ENCODE peak calls at places on chromosome 7, in ten cellular contexts. One of them, this sample, is unnamed.

GRCh38 chr7:2632717-2633537 is 1.1 kb downstream of the TTYH3 start:
- DNase-seq in dorsolateral prefrontal cortex: no peak
- DNase-seq in stomach: peak; percentile 52
- DNase-seq in sigmoid colon: peak; percentile 85
- DNase-seq in thyroid gland: peak; percentile 92
- DNase-seq in aorta: peak; percentile 87
- DNase-seq in hepatocyte: peak; percentile 86
- DNase-seq in testis: peak; percentile 56
- DNase-seq in Panc1: no peak
- DNase-seq in heart left ventricle: peak; percentile 70
- DNase-seq in this sample: peak; percentile 87

GRCh38 chr7:74009719-74010118 is 18.3 kb upstream of the ELN start:
- DNase-seq in dorsolateral prefrontal cortex: no peak
- DNase-seq in Panc1: no peak
- DNase-seq in testis: no peak
- DNase-seq in stomach: no peak
- DNase-seq in sigmoid colon: no peak
- DNase-seq in aorta: no peak
- DNase-seq in thyroid gland: no peak
- DNase-seq in hepatocyte: no peak
- DNase-seq in heart left ventricle: no peak
- DNase-seq in this sample: peak; percentile 40

GRCh38 chr7:87354749-87355148 is 9.3 kb downstream of the CROT start:
- DNase-seq in sigmoid colon: no peak
- DNase-seq in dorsolateral prefrontal cortex: no peak
- DNase-seq in Panc1: no peak
- DNase-seq in stomach: no peak
- DNase-seq in thyroid gland: no peak
- DNase-seq in aorta: no peak
- DNase-seq in heart left ventricle: no peak
- DNase-seq in hepatocyte: no peak
- DNase-seq in testis: no peak
- DNase-seq in this sample: no peak

GRCh38 chr7:111750168-111750715 is 187.9 kb upstream of the IMMP2L start:
- DNase-seq in testis: no peak
- DNase-seq in hepatocyte: peak; percentile 15
- DNase-seq in thyroid gland: no peak
- DNase-seq in Panc1: no peak
- DNase-seq in stomach: no peak
- DNase-seq in dorsolateral prefrontal cortex: no peak
- DNase-seq in sigmoid colon: no peak
- DNase-seq in heart left ventricle: no peak
- DNase-seq in aorta: no peak
- DNase-seq in this sample: no peak

GRCh38 chr7:141587304-141587703 is 36.1 kb downstream of the AGK start:
- DNase-seq in stomach: no peak
- DNase-seq in hepatocyte: no peak
- DNase-seq in thyroid gland: no peak
- DNase-seq in heart left ventricle: no peak
- DNase-seq in Panc1: no peak
- DNase-seq in sigmoid colon: no peak
- DNase-seq in aorta: no peak
- DNase-seq in dorsolateral prefrontal cortex: no peak
- DNase-seq in testis: no peak
- DNase-seq in this sample: no peak

GRCh38 chr7:105306160-105306784 is 82.4 kb downstream of the SRPK2 start:
- DNase-seq in sigmoid colon: no peak
- DNase-seq in heart left ventricle: no peak
- DNase-seq in thyroid gland: no peak
- DNase-seq in testis: no peak
- DNase-seq in aorta: no peak
- DNase-seq in stomach: no peak
- DNase-seq in dorsolateral prefrontal cortex: no peak
- DNase-seq in hepatocyte: no peak
- DNase-seq in Panc1: no peak
- DNase-seq in this sample: no peak

GRCh38 chr7:87877641-87878040 is 1.3 kb downstream of the DBF4 start:
- DNase-seq in testis: no peak
- DNase-seq in stomach: no peak
- DNase-seq in sigmoid colon: no peak
- DNase-seq in dorsolateral prefrontal cortex: no peak
- DNase-seq in heart left ventricle: no peak
- DNase-seq in Panc1: no peak
- DNase-seq in aorta: no peak
- DNase-seq in thyroid gland: no peak
- DNase-seq in hepatocyte: no peak
- DNase-seq in this sample: no peak

GRCh38 chr7:47285860-47286491 is 295.9 kb downstream of the TNS3 start:
- DNase-seq in Panc1: no peak
- DNase-seq in sigmoid colon: peak; percentile 53
- DNase-seq in thyroid gland: no peak
- DNase-seq in stomach: no peak
- DNase-seq in hepatocyte: no peak
- DNase-seq in heart left ventricle: no peak
- DNase-seq in dorsolateral prefrontal cortex: no peak
- DNase-seq in testis: no peak
- DNase-seq in aorta: no peak
- DNase-seq in this sample: no peak

DNA sequence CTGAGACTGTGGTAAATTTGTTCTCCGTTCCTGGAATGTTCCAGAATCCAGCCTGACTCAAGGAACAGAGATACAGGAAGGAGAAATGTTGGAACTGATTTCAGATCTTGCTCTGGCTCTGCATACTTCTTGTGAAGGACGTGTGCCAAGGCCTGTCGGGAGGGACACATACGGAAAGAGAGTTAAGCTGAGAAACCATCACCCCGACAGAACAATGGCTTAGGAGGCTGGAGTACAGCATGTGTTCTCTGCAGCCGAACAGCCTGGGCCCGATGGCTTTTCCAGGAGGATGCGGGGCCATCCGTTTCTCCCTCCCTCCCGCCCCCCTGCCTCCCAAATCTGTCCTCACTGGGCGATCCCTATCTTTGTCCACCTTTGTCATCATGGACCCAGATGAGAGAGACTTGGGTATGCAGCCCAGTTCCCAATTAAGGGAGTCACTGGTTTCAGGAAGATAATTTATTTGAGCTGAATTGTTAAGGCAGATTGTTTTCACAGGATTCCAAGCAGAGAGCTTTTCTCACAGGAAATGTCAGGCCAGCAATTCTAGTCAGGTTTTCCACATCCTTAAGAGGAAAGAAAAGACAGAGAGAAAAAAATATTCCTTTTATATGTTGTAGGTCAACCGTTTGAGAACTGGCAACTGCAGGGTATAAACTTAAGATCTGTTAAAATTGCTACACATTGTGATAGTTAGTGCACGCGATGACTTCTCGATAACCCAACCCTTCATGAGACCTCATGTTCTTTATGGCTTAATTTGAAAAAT is 45.3 kb downstream of the MINDY4 start:
- DNase-seq in Panc1: no peak
- DNase-seq in dorsolateral prefrontal cortex: no peak
- DNase-seq in testis: peak; percentile 55
- DNase-seq in hepatocyte: no peak
- DNase-seq in sigmoid colon: no peak
- DNase-seq in heart left ventricle: peak; percentile 68
- DNase-seq in stomach: no peak
- DNase-seq in aorta: no peak
- DNase-seq in thyroid gland: no peak
- DNase-seq in this sample: peak; percentile 86
- H3K27ac ChIP-seq in Panc1: no peak overlapping the region
- H3K27ac ChIP-seq in dorsolateral prefrontal cortex: peak overlapping the region; percentile 60
- H3K27ac ChIP-seq in testis: peak overlapping the region; percentile 47
- H3K27ac ChIP-seq in hepatocyte: no peak overlapping the region
- H3K27ac ChIP-seq in sigmoid colon: peak overlapping the region; percentile 73
- H3K27ac ChIP-seq in heart left ventricle: peak overlapping the region; percentile 76
- H3K27ac ChIP-seq in stomach: peak overlapping the region; percentile 67
- H3K27ac ChIP-seq in aorta: peak overlapping the region; percentile 93
- H3K27ac ChIP-seq in thyroid gland: peak overlapping the region; percentile 52
- H3K27ac ChIP-seq in this sample: peak overlapping the region; percentile 82

GRCh38 chr7:45258533-45259226 is 101.1 kb downstream of the RAMP3 start:
- DNase-seq in testis: no peak
- DNase-seq in heart left ventricle: no peak
- DNase-seq in aorta: no peak
- DNase-seq in stomach: no peak
- DNase-seq in Panc1: no peak
- DNase-seq in hepatocyte: no peak
- DNase-seq in thyroid gland: no peak
- DNase-seq in sigmoid colon: no peak
- DNase-seq in dorsolateral prefrontal cortex: no peak
- DNase-seq in this sample: no peak

GRCh38 chr7:45257284-45257683 is 99.7 kb downstream of the RAMP3 start:
- DNase-seq in dorsolateral prefrontal cortex: no peak
- DNase-seq in testis: no peak
- DNase-seq in stomach: no peak
- DNase-seq in sigmoid colon: no peak
- DNase-seq in Panc1: no peak
- DNase-seq in heart left ventricle: no peak
- DNase-seq in hepatocyte: no peak
- DNase-seq in aorta: no peak
- DNase-seq in thyroid gland: no peak
- DNase-seq in this sample: no peak

GRCh38 chr7:45256775-45257174 is 99.2 kb downstream of the RAMP3 start:
- DNase-seq in hepatocyte: no peak
- DNase-seq in heart left ventricle: no peak
- DNase-seq in stomach: no peak
- DNase-seq in sigmoid colon: no peak
- DNase-seq in aorta: no peak
- DNase-seq in dorsolateral prefrontal cortex: no peak
- DNase-seq in Panc1: no peak
- DNase-seq in testis: no peak
- DNase-seq in thyroid gland: no peak
- DNase-seq in this sample: no peak

GRCh38 chr7:45259227-45259596 is 101.6 kb downstream of the RAMP3 start:
- DNase-seq in hepatocyte: no peak
- DNase-seq in heart left ventricle: no peak
- DNase-seq in thyroid gland: no peak
- DNase-seq in aorta: no peak
- DNase-seq in Panc1: no peak
- DNase-seq in stomach: no peak
- DNase-seq in sigmoid colon: no peak
- DNase-seq in dorsolateral prefrontal cortex: no peak
- DNase-seq in testis: no peak
- DNase-seq in this sample: no peak

DNA sequence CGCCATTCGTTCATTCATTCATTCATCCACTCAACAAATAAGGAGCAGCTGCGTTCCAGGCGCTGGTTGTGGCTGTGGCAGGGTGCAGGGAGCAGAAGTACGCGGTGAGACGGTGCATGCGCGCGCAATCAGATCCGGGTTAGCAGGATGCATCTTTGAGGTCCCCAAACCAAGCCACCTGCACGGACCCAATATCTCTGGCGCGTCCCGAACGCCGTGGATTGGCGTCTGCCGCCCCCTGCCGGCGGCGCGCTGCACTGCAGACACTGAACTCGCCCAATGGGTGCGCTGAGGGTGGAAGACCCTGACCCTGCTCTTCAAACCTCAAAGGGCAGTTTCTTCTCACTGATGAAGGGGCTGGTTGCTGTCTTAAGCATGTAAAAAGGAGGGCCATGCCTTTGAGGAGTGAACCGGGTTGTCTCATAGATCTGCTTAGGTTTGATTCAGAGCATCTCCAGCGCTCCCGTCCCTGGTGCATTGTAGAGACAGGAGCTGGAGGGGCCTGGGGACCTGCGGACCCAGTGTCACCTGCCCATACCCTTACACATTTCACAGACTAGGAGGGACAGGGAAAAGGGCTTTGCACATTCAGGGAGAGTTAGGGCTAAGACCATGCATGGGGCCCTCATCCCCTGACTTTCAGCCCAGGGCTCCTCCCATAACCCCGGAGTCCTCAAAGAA is 102.5 kb downstream of the RAMP3 start:
- DNase-seq in dorsolateral prefrontal cortex: peak; percentile 68
- DNase-seq in aorta: peak; percentile 89
- DNase-seq in sigmoid colon: no peak
- DNase-seq in thyroid gland: peak; percentile 36
- DNase-seq in hepatocyte: peak; percentile 53
- DNase-seq in stomach: peak; percentile 55
- DNase-seq in testis: peak; percentile 78
- DNase-seq in Panc1: peak; percentile 24
- DNase-seq in heart left ventricle: peak; percentile 47
- DNase-seq in this sample: peak; percentile 82
- H3K27me3 ChIP-seq in dorsolateral prefrontal cortex: no peaks in the 10 kb centered on the region
- H3K27me3 ChIP-seq in aorta: no peaks in the 10 kb centered on the region
- H3K27me3 ChIP-seq in sigmoid colon: peaks cover 5% of the 10 kb centered on the region
- H3K27me3 ChIP-seq in thyroid gland: no peaks in the 10 kb centered on the region
- H3K27me3 ChIP-seq in hepatocyte: peaks cover 3% of the 10 kb centered on the region
- H3K27me3 ChIP-seq in stomach: peaks cover 17% of the 10 kb centered on the region
- H3K27me3 ChIP-seq in testis: no peaks in the 10 kb centered on the region
- H3K27me3 ChIP-seq in Panc1: peaks cover 9% of the 10 kb centered on the region
- H3K27me3 ChIP-seq in heart left ventricle: no peaks in the 10 kb centered on the region
- H3K27me3 ChIP-seq in this sample: no peaks in the 10 kb centered on the region

DNA sequence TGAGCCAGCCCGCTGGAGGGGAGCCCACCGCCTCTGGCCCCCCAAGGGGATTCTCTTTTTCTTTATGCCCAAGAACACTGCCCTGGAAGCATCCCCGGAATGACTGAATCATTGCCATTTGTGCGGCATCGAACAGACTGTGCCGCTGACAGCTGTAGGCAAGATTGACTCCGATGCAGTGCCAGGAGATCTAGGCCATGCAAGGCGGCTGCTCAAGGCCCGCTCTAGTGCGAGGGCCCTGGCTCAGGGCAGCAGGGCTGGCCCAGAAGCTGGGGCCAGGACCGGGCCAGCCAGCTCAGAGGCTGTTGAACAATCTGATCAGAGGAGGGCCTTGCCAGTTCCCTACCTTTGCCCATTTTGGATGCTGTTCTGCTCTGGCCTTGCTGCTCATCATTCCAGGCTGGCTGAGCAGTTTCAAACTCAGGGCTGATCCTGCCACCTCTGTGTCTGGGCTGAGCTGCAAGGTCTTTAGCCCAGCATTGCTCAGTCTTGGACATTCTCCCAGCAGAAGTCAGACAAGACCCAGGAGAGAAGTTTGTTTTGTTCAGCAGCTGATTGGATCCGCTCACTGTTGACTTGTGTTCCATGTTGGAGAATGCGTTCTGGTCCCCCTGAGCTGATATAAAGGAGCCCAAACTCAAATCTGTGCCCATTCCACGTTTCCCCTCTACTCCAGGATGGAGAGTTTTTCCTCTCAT is 485.2 kb upstream of the GALNT17 start:
- DNase-seq in testis: no peak
- DNase-seq in dorsolateral prefrontal cortex: no peak
- DNase-seq in thyroid gland: no peak
- DNase-seq in stomach: no peak
- DNase-seq in hepatocyte: no peak
- DNase-seq in Panc1: no peak
- DNase-seq in heart left ventricle: no peak
- DNase-seq in sigmoid colon: no peak
- DNase-seq in aorta: no peak
- DNase-seq in this sample: no peak
- H3K27ac ChIP-seq in testis: no peak overlapping the region
- H3K27ac ChIP-seq in dorsolateral prefrontal cortex: no peak overlapping the region
- H3K27ac ChIP-seq in thyroid gland: no peak overlapping the region
- H3K27ac ChIP-seq in stomach: no peak overlapping the region
- H3K27ac ChIP-seq in hepatocyte: no peak overlapping the region
- H3K27ac ChIP-seq in Panc1: no peak overlapping the region
- H3K27ac ChIP-seq in heart left ventricle: no peak overlapping the region
- H3K27ac ChIP-seq in sigmoid colon: no peak overlapping the region
- H3K27ac ChIP-seq in aorta: no peak overlapping the region
- H3K27ac ChIP-seq in this sample: no peak overlapping the region

DNA sequence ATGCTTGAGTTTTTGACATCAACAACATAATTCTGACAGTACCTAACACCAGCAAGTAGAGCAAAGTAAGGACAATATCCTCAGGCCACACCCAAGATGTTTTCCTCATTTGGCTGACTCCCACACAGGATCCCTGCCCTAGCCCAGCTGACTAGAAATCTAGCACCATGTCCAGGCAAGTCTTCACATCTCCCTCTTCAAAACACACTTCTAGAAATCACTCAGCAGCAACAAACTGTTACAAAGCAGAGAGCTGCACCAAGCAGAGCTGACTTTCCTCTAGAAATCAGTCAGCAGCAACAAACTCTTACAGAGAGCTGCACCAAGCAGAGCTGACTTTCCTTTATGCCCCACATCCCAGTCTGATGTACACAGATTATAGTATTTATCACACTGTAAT is 7.7 kb downstream of the TMEM168 start:
- DNase-seq in dorsolateral prefrontal cortex: no peak
- DNase-seq in thyroid gland: no peak
- DNase-seq in heart left ventricle: no peak
- DNase-seq in testis: no peak
- DNase-seq in Panc1: no peak
- DNase-seq in stomach: no peak
- DNase-seq in aorta: no peak
- DNase-seq in sigmoid colon: no peak
- DNase-seq in hepatocyte: no peak
- DNase-seq in this sample: no peak
- H3K27me3 ChIP-seq in dorsolateral prefrontal cortex: no peaks in the 10 kb centered on the region
- H3K27me3 ChIP-seq in thyroid gland: no peaks in the 10 kb centered on the region
- H3K27me3 ChIP-seq in heart left ventricle: no peaks in the 10 kb centered on the region
- H3K27me3 ChIP-seq in testis: no peaks in the 10 kb centered on the region
- H3K27me3 ChIP-seq in Panc1: no peaks in the 10 kb centered on the region
- H3K27me3 ChIP-seq in stomach: no peaks in the 10 kb centered on the region
- H3K27me3 ChIP-seq in aorta: no peaks in the 10 kb centered on the region
- H3K27me3 ChIP-seq in sigmoid colon: no peaks in the 10 kb centered on the region
- H3K27me3 ChIP-seq in hepatocyte: no peaks in the 10 kb centered on the region
- H3K27me3 ChIP-seq in this sample: no peaks in the 10 kb centered on the region

This sample was measured in right cardiac atrium.